ENCODE peak calls at places on chromosomes 2 and 18, in six cellular contexts. One of them, this sample, is unnamed. For H3K9me2, the result is how much of the 10 kb centered on the place peaks cover.

GRCh38 chr2:241496003-241496707 is 12.2 kb downstream of the STK25 start:
- DNase-seq in PC-3: no peak
- DNase-seq in hepatocyte: no peak
- DNase-seq in GM23338: no peak
- DNase-seq in MM.1S: no peak
- DNase-seq in HCT116: no peak
- DNase-seq in this sample: no peak

GRCh38 chr2:64453710-64454315 is at the start of gene LGALSL:
- DNase-seq in PC-3: peak
- DNase-seq in hepatocyte: peak
- DNase-seq in GM23338: peak
- DNase-seq in MM.1S: peak
- DNase-seq in HCT116: peak
- DNase-seq in this sample: peak

GRCh38 chr18:59470627-59471121 is 111.6 kb upstream of the LMAN1 start:
- DNase-seq in PC-3: no peak
- DNase-seq in hepatocyte: no peak
- DNase-seq in GM23338: no peak
- DNase-seq in MM.1S: no peak
- DNase-seq in HCT116: no peak
- DNase-seq in this sample: no peak

GRCh38 chr2:217741381-217741955 is 261.3 kb downstream of the TNS1 start:
- DNase-seq in PC-3: no peak
- DNase-seq in hepatocyte: no peak
- DNase-seq in GM23338: no peak
- DNase-seq in MM.1S: no peak
- DNase-seq in HCT116: no peak
- DNase-seq in this sample: no peak

GRCh38 chr2:219726916-219727315 is 99.5 kb downstream of the SLC4A3 start:
- DNase-seq in PC-3: peak
- DNase-seq in hepatocyte: no peak
- DNase-seq in GM23338: peak
- DNase-seq in MM.1S: no peak
- DNase-seq in HCT116: no peak
- DNase-seq in this sample: no peak

GRCh38 chr2:19362094-19362649 is 3.7 kb upstream of the OSR1 start:
- DNase-seq in PC-3: peak
- DNase-seq in hepatocyte: no peak
- DNase-seq in GM23338: no peak
- DNase-seq in MM.1S: peak
- DNase-seq in HCT116: no peak
- DNase-seq in this sample: peak

GRCh38 chr18:32771871-32772499 is 838 bp downstream of the KLHL14 start:
- DNase-seq in PC-3: no peak
- DNase-seq in hepatocyte: peak
- DNase-seq in GM23338: peak
- DNase-seq in MM.1S: no peak
- DNase-seq in HCT116: no peak
- DNase-seq in this sample: no peak

GRCh38 chr2:23135481-23136100 is 249.4 kb upstream of the KLHL29 start:
- DNase-seq in PC-3: peak
- DNase-seq in hepatocyte: no peak
- DNase-seq in GM23338: peak
- DNase-seq in MM.1S: no peak
- DNase-seq in HCT116: no peak
- DNase-seq in this sample: no peak

GRCh38 chr2:53842891-53843290 is 16.9 kb downstream of the GPR75 start:
- DNase-seq in PC-3: no peak
- DNase-seq in hepatocyte: no peak
- DNase-seq in GM23338: no peak
- DNase-seq in MM.1S: no peak
- DNase-seq in HCT116: no peak
- DNase-seq in this sample: no peak

GRCh38 chr2:119223521-119224390 is at the start of gene STEAP3:
- DNase-seq in PC-3: peak
- DNase-seq in hepatocyte: peak
- DNase-seq in GM23338: peak
- DNase-seq in MM.1S: peak
- DNase-seq in HCT116: peak
- DNase-seq in this sample: peak
- TF ChIP-seq EZH2 in PC-3: no peak
- TF ChIP-seq EZH2 in hepatocyte: peak
- TF ChIP-seq EZH2 in GM23338: peak
- TF ChIP-seq EZH2 in MM.1S: no peak
- TF ChIP-seq EZH2 in HCT116: no peak
- TF ChIP-seq EZH2 in this sample: no peak

DNA sequence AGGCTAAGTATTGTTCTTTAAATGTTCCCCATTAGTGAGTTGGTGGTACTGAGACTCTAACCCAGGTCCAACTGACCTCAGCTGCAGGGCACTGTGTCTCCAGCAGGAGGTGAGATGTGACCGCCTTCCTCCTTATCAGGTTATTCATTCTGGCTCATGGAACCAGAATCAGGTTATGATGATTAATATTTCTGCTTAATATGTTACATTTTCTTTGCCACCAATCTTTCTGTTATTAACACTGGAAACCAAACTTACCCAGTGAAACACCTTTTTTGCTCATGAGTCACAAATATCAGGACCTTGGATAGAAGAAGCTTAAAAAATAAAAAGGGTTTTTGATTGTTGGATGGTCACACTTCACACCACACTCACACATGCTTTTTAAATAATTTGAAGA is 85.4 kb downstream of the DPP4 start:
- DNase-seq in PC-3: peak
- DNase-seq in hepatocyte: no peak
- DNase-seq in GM23338: peak
- DNase-seq in MM.1S: no peak
- DNase-seq in HCT116: no peak
- DNase-seq in this sample: no peak
- TF ChIP-seq CTCF in PC-3: peak
- TF ChIP-seq CTCF in hepatocyte: no peak
- TF ChIP-seq CTCF in GM23338: peak
- TF ChIP-seq CTCF in MM.1S: no peak
- TF ChIP-seq CTCF in HCT116: peak
- TF ChIP-seq CTCF in this sample: no peak

DNA sequence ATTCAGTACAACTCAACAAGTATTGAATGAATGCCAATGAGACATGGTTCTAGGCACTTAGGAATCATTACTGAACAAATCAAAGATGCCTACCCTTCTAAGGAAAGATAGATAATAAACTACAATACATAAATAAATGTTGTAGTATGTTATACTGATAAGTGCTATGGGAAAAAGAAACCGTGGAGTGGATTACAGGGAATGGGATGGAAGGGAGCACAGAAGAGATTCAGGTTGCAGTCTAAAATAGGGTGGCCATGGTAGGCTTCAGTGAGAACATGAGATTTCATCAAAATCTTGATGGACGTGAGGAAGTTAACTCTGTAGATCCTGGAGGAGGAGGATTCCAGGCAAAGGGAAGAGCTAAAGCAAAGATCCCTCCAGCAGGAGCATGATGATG is 17.9 kb upstream of the CREB1 start:
- DNase-seq in PC-3: peak
- DNase-seq in hepatocyte: no peak
- DNase-seq in GM23338: peak
- DNase-seq in MM.1S: no peak
- DNase-seq in HCT116: no peak
- DNase-seq in this sample: no peak
- H3K9me2 ChIP-seq in PC-3: under half
- H3K9me2 ChIP-seq in hepatocyte: under half
- H3K9me2 ChIP-seq in GM23338: under half
- H3K9me2 ChIP-seq in MM.1S: under half
- H3K9me2 ChIP-seq in HCT116: under half
- H3K9me2 ChIP-seq in this sample: under half

GRCh38 chr2:40511661-40512213 is 59.8 kb upstream of the SLC8A1 start:
- DNase-seq in PC-3: peak
- DNase-seq in hepatocyte: no peak
- DNase-seq in GM23338: peak
- DNase-seq in MM.1S: no peak
- DNase-seq in HCT116: no peak
- DNase-seq in this sample: no peak
- TF ChIP-seq EZH2 in PC-3: no peak
- TF ChIP-seq EZH2 in hepatocyte: no peak
- TF ChIP-seq EZH2 in GM23338: no peak
- TF ChIP-seq EZH2 in MM.1S: no peak
- TF ChIP-seq EZH2 in HCT116: no peak
- TF ChIP-seq EZH2 in this sample: no peak

GRCh38 chr2:12173943-12174340 is 427.5 kb downstream of the LPIN1 start:
- DNase-seq in PC-3: no peak
- DNase-seq in hepatocyte: no peak
- DNase-seq in GM23338: no peak
- DNase-seq in MM.1S: no peak
- DNase-seq in HCT116: no peak
- DNase-seq in this sample: no peak

GRCh38 chr2:12176621-12177020 is 430.2 kb downstream of the LPIN1 start:
- DNase-seq in PC-3: no peak
- DNase-seq in hepatocyte: no peak
- DNase-seq in GM23338: no peak
- DNase-seq in MM.1S: no peak
- DNase-seq in HCT116: no peak
- DNase-seq in this sample: no peak

GRCh38 chr2:12175323-12175722 is 428.9 kb downstream of the LPIN1 start:
- DNase-seq in PC-3: no peak
- DNase-seq in hepatocyte: no peak
- DNase-seq in GM23338: no peak
- DNase-seq in MM.1S: no peak
- DNase-seq in HCT116: no peak
- DNase-seq in this sample: no peak

GRCh38 chr2:12170151-12170550 is 423.7 kb downstream of the LPIN1 start:
- DNase-seq in PC-3: no peak
- DNase-seq in hepatocyte: no peak
- DNase-seq in GM23338: no peak
- DNase-seq in MM.1S: no peak
- DNase-seq in HCT116: no peak
- DNase-seq in this sample: no peak

GRCh38 chr2:12173271-12173942 is 427.0 kb downstream of the LPIN1 start:
- DNase-seq in PC-3: peak
- DNase-seq in hepatocyte: no peak
- DNase-seq in GM23338: no peak
- DNase-seq in MM.1S: no peak
- DNase-seq in HCT116: no peak
- DNase-seq in this sample: no peak
- TF ChIP-seq CTCF in PC-3: peak
- TF ChIP-seq CTCF in hepatocyte: no peak
- TF ChIP-seq CTCF in GM23338: peak
- TF ChIP-seq CTCF in MM.1S: no peak
- TF ChIP-seq CTCF in HCT116: peak
- TF ChIP-seq CTCF in this sample: peak

GRCh38 chr2:105113616-105114275 is 75.9 kb downstream of the MRPS9 start:
- DNase-seq in PC-3: no peak
- DNase-seq in hepatocyte: no peak
- DNase-seq in GM23338: peak
- DNase-seq in MM.1S: no peak
- DNase-seq in HCT116: no peak
- DNase-seq in this sample: no peak
- H3K9me2 ChIP-seq in PC-3: under half
- H3K9me2 ChIP-seq in hepatocyte: under half
- H3K9me2 ChIP-seq in GM23338: under half
- H3K9me2 ChIP-seq in MM.1S: under half
- H3K9me2 ChIP-seq in HCT116: under half
- H3K9me2 ChIP-seq in this sample: under half

DNA sequence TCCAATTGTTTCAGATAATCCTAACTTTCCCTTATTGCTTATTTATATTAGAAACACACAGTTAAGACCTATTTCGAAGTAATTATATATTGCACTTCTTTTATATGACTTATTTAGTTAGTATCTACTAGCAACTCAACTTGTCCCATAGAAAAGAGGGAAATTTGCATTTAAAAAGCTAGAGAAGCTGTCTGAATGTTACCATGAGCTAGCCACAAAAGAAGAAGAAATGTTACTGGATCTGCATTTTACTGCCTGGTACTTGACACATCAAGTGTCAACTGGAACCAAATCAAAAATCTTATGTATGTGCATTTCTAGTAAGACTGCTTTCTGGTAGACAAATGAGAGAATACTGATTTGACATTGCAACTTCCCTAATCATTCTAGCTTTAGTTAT is 424.6 kb upstream of the VRK2 start:
- DNase-seq in PC-3: no peak
- DNase-seq in hepatocyte: no peak
- DNase-seq in GM23338: peak
- DNase-seq in MM.1S: no peak
- DNase-seq in HCT116: no peak
- DNase-seq in this sample: no peak
- TF ChIP-seq EZH2 in PC-3: no peak
- TF ChIP-seq EZH2 in hepatocyte: no peak
- TF ChIP-seq EZH2 in GM23338: no peak
- TF ChIP-seq EZH2 in MM.1S: no peak
- TF ChIP-seq EZH2 in HCT116: no peak
- TF ChIP-seq EZH2 in this sample: no peak

DNA sequence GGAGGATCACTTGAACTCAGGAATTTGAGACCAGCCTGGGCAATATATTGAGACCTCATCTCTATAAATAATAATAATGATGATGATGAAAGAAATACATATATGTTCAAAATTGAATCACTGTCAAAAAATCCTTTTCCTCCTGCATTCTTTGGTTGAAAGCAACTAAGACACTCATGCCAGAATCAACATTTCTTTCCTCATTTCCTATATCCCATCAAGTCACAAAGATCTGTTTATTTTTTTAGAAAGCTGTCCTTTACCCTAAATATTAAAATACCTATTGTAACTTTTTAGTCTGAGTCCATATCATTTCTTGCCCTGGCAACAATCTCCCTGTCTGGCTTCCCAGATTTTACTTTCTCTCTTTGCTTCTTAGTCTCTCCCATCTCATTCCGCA is 31.8 kb upstream of the PPP4R3B start:
- DNase-seq in PC-3: no peak
- DNase-seq in hepatocyte: no peak
- DNase-seq in GM23338: no peak
- DNase-seq in MM.1S: no peak
- DNase-seq in HCT116: no peak
- DNase-seq in this sample: no peak
- TF ChIP-seq CTCF in PC-3: no peak
- TF ChIP-seq CTCF in hepatocyte: no peak
- TF ChIP-seq CTCF in GM23338: no peak
- TF ChIP-seq CTCF in MM.1S: no peak
- TF ChIP-seq CTCF in HCT116: no peak
- TF ChIP-seq CTCF in this sample: no peak

DNA sequence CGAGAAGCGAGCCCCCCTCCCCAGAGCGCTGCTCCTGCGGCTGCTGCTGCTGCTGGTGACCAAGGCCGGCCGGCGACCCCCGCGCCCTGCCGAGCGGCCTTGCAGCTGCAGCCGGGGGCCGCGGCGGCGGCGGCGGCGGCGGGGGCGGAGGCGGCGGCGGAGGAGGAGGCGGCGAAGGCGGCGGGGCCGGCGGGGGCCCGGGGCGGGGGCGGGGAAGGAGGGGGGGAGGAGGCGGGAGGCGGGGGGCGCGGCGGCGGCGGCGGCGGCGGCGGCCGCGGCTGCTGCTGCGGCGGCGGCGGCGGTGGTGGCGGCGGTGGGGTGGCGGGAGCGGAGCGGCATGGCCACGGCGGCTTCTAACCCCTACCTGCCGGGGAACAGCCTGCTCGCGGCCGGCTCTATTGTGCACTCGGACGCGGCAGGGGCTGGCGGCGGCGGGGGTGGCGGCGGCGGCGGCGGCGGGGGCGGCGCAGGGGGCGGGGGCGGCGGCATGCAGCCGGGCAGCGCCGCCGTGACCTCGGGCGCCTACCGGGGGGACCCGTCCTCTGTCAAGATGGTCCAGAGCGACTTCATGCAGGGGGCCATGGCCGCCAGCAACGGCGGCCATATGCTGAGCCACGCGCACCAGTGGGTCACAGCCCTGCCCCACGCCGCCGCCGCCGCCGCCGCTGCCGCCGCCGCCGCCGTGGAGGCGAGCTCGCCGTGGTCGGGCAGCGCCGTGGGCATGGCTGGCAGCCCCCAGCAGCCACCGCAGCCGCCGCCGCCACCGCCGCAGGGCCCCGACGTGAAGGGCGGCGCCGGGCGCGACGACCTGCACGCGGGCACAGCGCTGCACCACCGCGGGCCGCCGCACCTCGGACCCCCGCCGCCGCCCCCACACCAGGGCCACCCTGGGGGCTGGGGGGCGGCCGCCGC is 1.5 kb downstream of the POU3F3 start:
- DNase-seq in PC-3: no peak
- DNase-seq in hepatocyte: no peak
- DNase-seq in GM23338: peak
- DNase-seq in MM.1S: no peak
- DNase-seq in HCT116: no peak
- DNase-seq in this sample: no peak
- H3K9me2 ChIP-seq in PC-3: under half
- H3K9me2 ChIP-seq in hepatocyte: under half
- H3K9me2 ChIP-seq in GM23338: under half
- H3K9me2 ChIP-seq in MM.1S: under half
- H3K9me2 ChIP-seq in HCT116: under half
- H3K9me2 ChIP-seq in this sample: under half